ENCODE peak calls at places on chromosomes 4 and X, in ten cellular contexts. J is cardiac muscle cell, L is testis, Q is stomach, M is astrocyte of the spinal cord, B is SK-N-SH, P is brain microvascular endothelial cell, I is psoas muscle, Z is left lung, K is uterus. E is an unnamed sample.

GRCh38 chrX:39967348-39967747 is 130.4 kb downstream of the BCOR start:
- DNase-seq in P (no peak), L (no peak), I (no peak), Z (no peak), B (no peak), K (no peak), Q (no peak), J (no peak), M (no peak), E (no peak)

GRCh38 chr4:38204317-38205060 is 244.3 kb downstream of the PTTG2 start:
- DNase-seq in K (no peak), P (no peak), Z (no peak), I (peak; percentile 32), B (no peak), L (no peak), J (no peak), M (no peak), Q (no peak), E (no peak)

GRCh38 chrX:87425618-87426017 is 92.0 kb upstream of the KLHL4 start:
- DNase-seq in B (no peak), M (no peak), Q (no peak), Z (no peak), P (no peak), K (no peak), I (no peak), L (no peak), J (no peak), E (no peak)

GRCh38 chr4:21830272-21830671 is 118.3 kb downstream of the KCNIP4 start:
- DNase-seq in Z (no peak), B (no peak), I (no peak), M (no peak), L (no peak), K (no peak), Q (no peak), J (no peak), P (peak; percentile 39), E (no peak)

GRCh38 chr4:79141530-79141929 is 184.3 kb downstream of the NAA11 start:
- DNase-seq in I (no peak), Q (no peak), M (peak; percentile 27), P (peak; percentile 31), B (no peak), K (no peak), L (no peak), Z (no peak), J (peak; percentile 82), E (peak; percentile 8)

GRCh38 chrX:45803383-45803921 is 602.8 kb upstream of the DIPK2B start:
- DNase-seq in Q (no peak), P (peak; percentile 90), I (no peak), J (no peak), M (peak; percentile 95), L (no peak), Z (no peak), B (no peak), K (no peak), E (no peak)

GRCh38 chrX:12955882-12956703 is 18.8 kb upstream of the TMSB4X start:
- DNase-seq in L (no peak), J (no peak), B (no peak), P (peak; percentile 73), I (peak; percentile 49), Q (peak; percentile 63), K (peak; percentile 56), M (peak; percentile 80), Z (peak; percentile 81), E (peak; percentile 43)

GRCh38 chr4:70902577-70903281 is 560 bp downstream of the MOB1B start:
- DNase-seq in I (no peak), K (no peak), B (no peak), J (no peak), Z (peak; percentile 50), P (peak; percentile 23), Q (no peak), M (peak; percentile 23), L (no peak), E (no peak)

GRCh38 chr4:150818129-150818528 is 197.0 kb downstream of the LRBA start:
- DNase-seq in P (no peak), Q (no peak), L (no peak), Z (no peak), I (no peak), B (no peak), M (no peak), K (no peak), J (no peak), E (no peak)

GRCh38 chrX:132025085-132025484 is 2.0 kb downstream of the STK26 start:
- DNase-seq in Q (no peak), L (no peak), K (no peak), B (no peak), P (no peak), I (no peak), M (no peak), J (peak; percentile 54), Z (no peak), E (no peak)

GRCh38 chr4:147801820-147802219 is 69.9 kb downstream of the ARHGAP10 start:
- DNase-seq in L (no peak), B (no peak), I (no peak), J (no peak), Q (no peak), Z (no peak), M (no peak), K (no peak), P (no peak), E (no peak)

GRCh38 chr4:107183155-107183774 is 147.2 kb upstream of the DKK2 start:
- DNase-seq in P (peak; percentile 40), J (peak; percentile 71), I (no peak), Z (no peak), B (peak; percentile 44), Q (no peak), M (peak; percentile 72), K (no peak), L (peak; percentile 32), E (peak; percentile 25)

DNA sequence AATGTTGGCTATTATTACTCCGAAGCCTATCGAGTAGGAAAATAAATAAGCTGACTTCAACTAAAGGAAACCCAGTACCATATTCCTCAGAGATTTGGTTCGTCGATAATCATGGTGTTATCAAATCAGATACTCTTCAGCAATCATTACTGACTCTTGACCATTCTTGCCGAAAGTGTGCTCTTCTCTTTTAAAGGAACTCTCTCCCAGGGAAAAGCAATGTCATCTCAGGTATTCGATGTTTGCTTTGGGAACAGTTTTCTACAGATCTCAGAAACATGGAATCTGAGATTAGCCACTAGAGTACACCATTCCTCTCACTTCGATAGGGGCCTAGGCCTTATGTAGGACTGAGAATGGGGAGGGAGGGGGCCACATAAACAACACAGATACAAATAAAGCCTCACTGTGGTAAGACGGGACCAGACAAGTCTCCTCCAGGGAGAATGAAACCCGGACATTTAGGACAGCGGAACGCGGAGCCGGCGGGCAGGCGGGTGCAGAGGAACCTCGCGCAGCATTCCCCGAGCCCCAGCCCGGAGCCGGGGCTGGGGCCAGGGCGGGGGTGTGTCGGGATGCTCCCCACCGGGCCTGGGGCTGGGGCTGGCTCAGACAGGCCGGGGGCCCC is 586 bp downstream of the DNAJB14 start:
- DNase-seq in P (no peak), B (peak; percentile 68), K (no peak), Q (peak; percentile 26), Z (peak; percentile 45), J (peak; percentile 47), M (peak; percentile 43), L (no peak), I (no peak), E (no peak)
- TF ChIP-seq CTCF in P (peak; percentile 3), B (peak; percentile 22), K (no peak), Q (no peak), Z (no peak), J (no peak), M (no peak), L (no peak), I (no peak), E (no peak)

DNA sequence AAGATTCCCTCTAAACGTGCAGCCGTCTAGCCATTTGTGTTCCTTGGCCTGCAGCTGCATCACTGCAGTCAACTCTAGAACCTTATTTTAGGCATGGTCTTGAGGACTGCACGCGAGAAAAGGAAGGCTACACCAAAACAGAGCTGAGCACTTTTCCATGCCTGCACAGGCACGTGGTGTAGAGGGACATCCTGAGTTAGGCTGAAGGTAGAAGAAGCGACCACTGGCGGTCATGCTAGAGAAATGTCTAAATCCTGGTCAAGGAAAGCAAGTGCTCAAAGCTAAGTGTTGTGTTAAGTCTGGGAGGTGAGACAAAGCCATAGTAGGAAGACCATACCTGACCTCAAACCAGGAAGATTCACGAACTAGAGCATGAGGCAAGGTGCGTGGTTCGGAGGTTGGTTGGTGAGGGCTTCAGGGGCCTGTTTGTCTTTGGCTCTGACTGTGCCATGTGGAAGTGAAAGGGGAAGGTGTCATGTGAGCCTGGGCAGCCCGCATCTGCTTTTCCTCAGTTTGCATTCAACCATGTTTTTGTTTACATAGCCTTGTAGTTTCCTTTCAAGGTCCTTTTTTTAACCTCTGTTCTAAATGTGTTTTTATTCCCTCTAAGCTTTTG is 203.8 kb downstream of the AASDH start:
- DNase-seq in P (no peak), B (no peak), M (no peak), K (no peak), I (no peak), Q (no peak), L (no peak), J (no peak), Z (no peak), E (no peak)
- TF ChIP-seq CTCF in P (no peak), B (no peak), M (no peak), K (no peak), I (no peak), Q (no peak), L (no peak), J (no peak), Z (no peak), E (no peak)

DNA sequence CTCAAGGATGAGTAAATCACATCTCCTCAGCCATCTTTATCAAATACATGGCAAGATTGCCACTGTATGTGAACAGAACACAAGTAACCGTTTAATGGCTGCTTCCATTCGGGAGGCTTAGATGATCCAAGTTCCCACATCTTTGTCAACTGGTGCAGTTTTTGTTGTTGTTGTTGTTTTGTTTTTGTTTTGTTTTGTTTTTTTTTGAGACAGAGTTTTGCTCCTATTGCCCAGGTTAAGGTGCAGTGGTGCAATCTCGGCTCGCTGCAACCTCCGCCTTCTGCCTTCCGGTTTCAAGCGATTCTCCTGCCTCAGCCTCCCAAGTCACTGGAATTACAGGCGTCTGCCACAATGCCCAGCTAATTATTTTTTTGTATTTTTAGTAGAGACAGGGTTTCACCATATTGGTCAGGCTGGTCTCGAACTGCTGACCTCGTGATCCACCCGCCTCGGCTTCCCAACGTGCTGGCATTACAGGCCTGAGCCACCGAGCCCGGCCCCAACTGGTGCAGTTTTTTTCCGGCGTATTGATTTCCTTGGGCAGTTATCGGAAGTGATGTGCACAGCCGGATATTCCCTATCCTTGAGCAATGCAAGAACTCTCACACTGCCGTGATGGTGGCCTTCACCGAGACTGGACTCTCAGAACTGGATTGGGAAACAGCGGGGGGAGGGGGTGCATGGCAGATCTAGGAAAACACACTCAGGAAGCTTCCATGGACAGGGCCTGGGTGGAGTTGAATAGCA is 29.2 kb upstream of the TRIM2 start:
- DNase-seq in J (no peak), P (no peak), B (no peak), I (no peak), M (no peak), Q (no peak), K (no peak), L (peak; percentile 18), Z (no peak), E (no peak)
- TF ChIP-seq CTCF in J (no peak), P (no peak), B (no peak), I (no peak), M (no peak), Q (no peak), K (no peak), L (no peak), Z (no peak), E (no peak)

DNA sequence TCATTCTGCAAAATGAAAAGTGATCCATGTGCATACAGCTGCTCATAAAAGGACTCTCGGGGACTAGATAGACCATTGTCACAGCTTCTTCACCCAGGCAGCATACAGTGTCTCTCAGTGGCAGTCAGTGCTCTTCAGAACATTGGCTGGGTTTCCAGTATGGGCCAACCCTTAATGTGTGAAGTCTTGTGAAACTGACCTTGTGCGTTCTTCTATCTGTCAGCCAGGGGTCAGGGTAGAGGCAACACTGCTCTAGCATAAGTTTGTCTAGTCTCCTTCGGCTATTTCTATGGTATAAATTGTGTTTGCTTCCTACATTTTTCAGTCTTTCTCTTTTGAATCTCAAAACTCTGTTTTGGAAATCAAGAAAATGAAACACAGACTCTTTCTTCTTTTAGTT is 37.0 kb upstream of the SMIM31 start:
- DNase-seq in Z (no peak), P (no peak), J (peak; percentile 18), L (peak; percentile 25), Q (no peak), B (no peak), K (no peak), M (no peak), I (no peak), E (no peak)
- TF ChIP-seq CTCF in Z (no peak), P (peak; percentile 38), J (no peak), L (no peak), Q (no peak), B (peak; percentile 24), K (no peak), M (peak; percentile 22), I (no peak), E (peak; percentile 24)